ENCODE peak calls at places on chromosomes 4 and X, in five cellular contexts. P is GM23248; Z is effector memory CD4-positive, alpha-beta T cell; U is suprapubic skin; X is pancreas. I is an unnamed sample.

GRCh38 chr4:5878359-5878758 is 14.5 kb downstream of the CRMP1 start:
- DNase-seq in Z (no peak), U (no peak), X (no peak), P (no peak), I (no peak)

GRCh38 chrX:103382893-103383292 is 6.6 kb downstream of the BEX3 start:
- DNase-seq in X (no peak), Z (no peak), P (no peak), U (no peak), I (no peak)

GRCh38 chr4:103201724-103202123 is 3.6 kb upstream of the CENPE start:
- DNase-seq in X (no peak), U (no peak), P (no peak), Z (no peak), I (no peak)

GRCh38 chr4:85792576-85792975 is 317.6 kb downstream of the ARHGAP24 start:
- DNase-seq in X (no peak), Z (no peak), U (no peak), P (no peak), I (no peak)

GRCh38 chr4:98261291-98262271 is at the start of gene RAP1GDS1:
- DNase-seq in X (peak; percentile 89), P (peak; percentile 90), U (peak; percentile 85), Z (no peak), I (peak; percentile 21)

GRCh38 chr4:142815834-142816233 is 30.3 kb downstream of the INPP4B start:
- DNase-seq in U (no peak), X (no peak), Z (no peak), P (peak; percentile 91), I (no peak)

GRCh38 chr4:77007358-77008230 is 58.0 kb downstream of the SEPTIN11 start:
- DNase-seq in U (no peak), Z (peak; percentile 22), X (no peak), P (peak; percentile 80), I (no peak)

GRCh38 chr4:54843946-54844345 is 186.2 kb downstream of the KIT start:
- DNase-seq in P (no peak), X (no peak), U (no peak), Z (no peak), I (no peak)

GRCh38 chrX:1534321-1535168 is 2.4 kb downstream of the P2RY8 start:
- DNase-seq in Z (no peak), U (no peak), P (no peak), X (no peak), I (peak; percentile 60)

GRCh38 chr4:68367835-68368234 is 17.9 kb upstream of the YTHDC1 start:
- DNase-seq in P (no peak), X (no peak), Z (no peak), U (no peak), I (no peak)

GRCh38 chrX:458631-459061 is 71.9 kb upstream of the PPP2R3B start:
- DNase-seq in U (no peak), P (no peak), Z (no peak), X (no peak), I (no peak)

GRCh38 chr4:172927096-172927495 is 241.5 kb upstream of the GALNT7 start:
- DNase-seq in U (no peak), P (no peak), X (no peak), Z (no peak), I (no peak)

GRCh38 chrX:100512471-100512870 is 72.3 kb upstream of the TNMD start:
- DNase-seq in X (no peak), U (no peak), P (peak; percentile 18), Z (no peak), I (no peak)

GRCh38 chr4:174538123-174538875 is 16.0 kb upstream of the HPGD start:
- DNase-seq in Z (no peak), X (no peak), U (no peak), P (no peak), I (no peak)

GRCh38 chr4:88731359-88731758 is 33.7 kb upstream of the NAP1L5 start:
- DNase-seq in Z (no peak), X (no peak), P (no peak), U (no peak), I (no peak)

GRCh38 chr4:26372525-26373172 is 51.8 kb downstream of the RBPJ start:
- DNase-seq in U (no peak), X (no peak), Z (peak; percentile 22), P (peak; percentile 61), I (no peak)

GRCh38 chrX:119398974-119399771 is at the start of gene SLC25A43:
- DNase-seq in X (peak; percentile 77), Z (peak; percentile 5), U (no peak), P (peak; percentile 61), I (no peak)

GRCh38 chrX:152913354-152913753 is 15.5 kb downstream of the ZNF185 start:
- DNase-seq in X (no peak), U (no peak), Z (no peak), P (no peak), I (no peak)

GRCh38 chr4:47531241-47531953 is 46.3 kb downstream of the ATP10D start:
- DNase-seq in Z (peak; percentile 29), U (no peak), P (peak; percentile 83), X (no peak), I (peak; percentile 24)

GRCh38 chrX:119236599-119237525 is 777 bp downstream of the PGRMC1 start:
- DNase-seq in Z (no peak), P (peak; percentile 76), X (peak; percentile 70), U (peak; percentile 68), I (peak; percentile 68)

GRCh38 chrX:116873678-116874077 is 410.9 kb upstream of the CT83 start:
- DNase-seq in X (no peak), Z (no peak), U (no peak), P (peak; percentile 82), I (no peak)

GRCh38 chrX:135086197-135086854 is 34.0 kb downstream of the ETDB start:
- DNase-seq in Z (peak; percentile 20), P (peak; percentile 78), U (no peak), X (no peak), I (no peak)

GRCh38 chr4:57020467-57021101 is 41.9 kb downstream of the POLR2B start:
- DNase-seq in P (peak; percentile 91), U (no peak), X (no peak), Z (no peak), I (no peak)

GRCh38 chr4:165472943-165473676 is 94.3 kb downstream of the CPE start:
- DNase-seq in P (no peak), Z (no peak), U (no peak), X (no peak), I (no peak)

GRCh38 chr4:168183717-168184571 is 91.6 kb downstream of the ANXA10 start:
- DNase-seq in X (no peak), Z (no peak), U (no peak), P (peak; percentile 61), I (no peak)

GRCh38 chr4:184792950-184793555 is 32.7 kb downstream of the ACSL1 start:
- DNase-seq in Z (no peak), P (peak; percentile 95), U (no peak), X (no peak), I (no peak)

GRCh38 chr4:94892051-94892450 is 134.3 kb downstream of the BMPR1B start:
- DNase-seq in Z (no peak), P (no peak), U (no peak), X (no peak), I (no peak)

GRCh38 chr4:170391066-170391754 is 301.5 kb upstream of the AADAT start:
- DNase-seq in X (no peak), Z (no peak), U (no peak), P (peak; percentile 79), I (no peak)

GRCh38 chr4:168203233-168203911 is 111.0 kb downstream of the ANXA10 start:
- DNase-seq in X (no peak), Z (no peak), U (no peak), P (no peak), I (no peak)

GRCh38 chr4:73251384-73251783 is 7.2 kb downstream of the ANKRD17 start:
- DNase-seq in P (peak; percentile 61), Z (no peak), X (no peak), U (no peak), I (no peak)

GRCh38 chrX:22959204-22959920 is 40.4 kb upstream of the DDX53 start:
- DNase-seq in Z (no peak), U (no peak), P (no peak), X (no peak), I (no peak)

GRCh38 chr4:74545488-74545887 is 100.6 kb downstream of the AREG start:
- DNase-seq in Z (no peak), X (no peak), P (peak; percentile 42), U (no peak), I (no peak)

GRCh38 chr4:112511294-112512118 is 4.5 kb downstream of the NEUROG2 start:
- DNase-seq in U (no peak), Z (no peak), P (no peak), X (no peak), I (no peak)

GRCh38 chrX:31563792-31564191 is 492.0 kb upstream of the FTHL17 start:
- DNase-seq in Z (no peak), P (no peak), X (no peak), U (no peak), I (no peak)

GRCh38 chrX:4850312-4850711 is 1136.9 kb upstream of the PRKX start:
- DNase-seq in Z (no peak), U (no peak), X (no peak), P (no peak), I (no peak)

GRCh38 chrX:4851534-4851933 is 1138.1 kb upstream of the PRKX start:
- DNase-seq in X (no peak), Z (no peak), U (no peak), P (no peak), I (no peak)
- H3K27me3 ChIP-seq in X (no peaks in the 10 kb centered on the region), Z (no peaks in the 10 kb centered on the region), U (no peaks in the 10 kb centered on the region), P (no peaks in the 10 kb centered on the region), I (no peaks in the 10 kb centered on the region)

DNA sequence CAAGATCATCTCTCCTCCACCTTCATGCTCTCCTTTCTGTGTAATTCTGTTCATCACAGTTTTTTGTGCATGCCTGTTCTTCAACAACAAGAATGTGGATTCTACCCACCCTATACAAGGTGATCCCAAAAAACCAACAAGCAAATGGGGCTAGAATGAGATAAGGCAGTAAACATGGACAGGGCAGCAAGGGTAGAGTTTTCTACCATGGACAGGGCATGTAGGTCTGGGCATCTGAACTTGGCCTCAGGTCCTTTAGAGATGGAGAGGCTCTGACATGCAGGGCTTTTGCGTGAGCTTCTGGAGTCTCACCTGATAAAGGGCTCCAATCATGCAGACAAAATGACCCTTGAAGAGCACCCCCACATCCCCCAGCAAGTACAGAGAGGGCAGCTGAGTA is 36.4 kb downstream of the MAP7D2 start:
- DNase-seq in P (no peak), X (no peak), Z (no peak), U (no peak), I (no peak)
- H3K4me1 ChIP-seq in P (no peaks in the 10 kb centered on the region), X (no peaks in the 10 kb centered on the region), Z (no peaks in the 10 kb centered on the region), U (no peaks in the 10 kb centered on the region), I (no peaks in the 10 kb centered on the region)

GRCh38 chr4:138689593-138689992 is 326.0 kb upstream of the NOCT start:
- DNase-seq in Z (no peak), U (no peak), P (no peak), X (no peak), I (no peak)
- H3K4me3 ChIP-seq in Z (no peak overlapping the region), U (no peak overlapping the region), P (no peak overlapping the region), X (no peak overlapping the region), I (no peak overlapping the region)

GRCh38 chr4:186342582-186342981 is 76.6 kb downstream of the F11 start:
- DNase-seq in P (no peak), X (no peak), Z (no peak), U (no peak), I (no peak)
- H3K27me3 ChIP-seq in P (no peaks in the 10 kb centered on the region), X (no peaks in the 10 kb centered on the region), Z (no peaks in the 10 kb centered on the region), U (no peaks in the 10 kb centered on the region), I (no peaks in the 10 kb centered on the region)

GRCh38 chr4:40550900-40551546 is 78.6 kb downstream of the RBM47 start:
- DNase-seq in X (no peak), Z (no peak), P (peak; percentile 59), U (no peak), I (no peak)
- H3K4me1 ChIP-seq in X (peaks cover 24% of the 10 kb centered on the region), Z (no peaks in the 10 kb centered on the region), P (peaks cover 18% of the 10 kb centered on the region), U (peaks cover 16% of the 10 kb centered on the region), I (no peaks in the 10 kb centered on the region)

I was measured in ascending aorta.